ENCODE peak calls at places on chromosome 21, in ten cellular contexts. N is iris pigment epithelial cell; C is neural crest cell; V is AG04449; I is Calu3; O is suprapubic skin; U is effector memory CD8-positive, alpha-beta T cell; J is activated CD4-positive, alpha-beta T cell treated with anti-CD3 and anti-CD28 coated beads for 4 hours; D is NCI-H1048; Q is left colon. S is an unnamed sample.
A peak's percentile ranks its signal among the peaks of the same experiment; 100 is the strongest.

GRCh38 chr21:38428211-38428610 is 70.1 kb downstream of the ERG start:
- DNase-seq in O (no peak), V (no peak), U (no peak), N (no peak), J (no peak), D (no peak), I (no peak), C (no peak), Q (no peak), S (no peak)

GRCh38 chr21:9760398-9761074 is 760.8 kb upstream of the TPTE start:
- DNase-seq in U (no peak), Q (no peak), N (no peak), O (no peak), I (no peak), D (no peak), V (no peak), C (no peak), J (no peak), S (no peak)

GRCh38 chr21:28402616-28402989 is 590.1 kb downstream of the LTN1 start:
- DNase-seq in D (no peak), U (no peak), I (no peak), Q (no peak), C (no peak), N (no peak), O (no peak), J (no peak), V (no peak), S (no peak)

GRCh38 chr21:28111151-28111619 is 881.5 kb downstream of the LTN1 start:
- DNase-seq in V (peak; percentile 41), J (no peak), Q (peak; percentile 41), U (no peak), N (peak; percentile 84), D (no peak), I (no peak), O (peak; percentile 59), C (no peak), S (no peak)

GRCh38 chr21:16571594-16571993 is 841.8 kb downstream of the USP25 start:
- DNase-seq in U (no peak), N (peak; percentile 84), O (no peak), V (no peak), C (no peak), I (no peak), D (no peak), J (no peak), Q (no peak), S (no peak)

GRCh38 chr21:44378646-44379581 is 25.5 kb downstream of the TRPM2 start:
- DNase-seq in J (no peak), D (no peak), O (no peak), N (no peak), C (no peak), Q (no peak), V (no peak), I (no peak), U (no peak), S (peak; percentile 59)

GRCh38 chr21:37210017-37210593 is 57.0 kb downstream of the VPS26C start:
- DNase-seq in C (no peak), N (no peak), I (no peak), V (no peak), Q (no peak), O (no peak), D (no peak), U (no peak), J (no peak), S (no peak)

GRCh38 chr21:35045539-35046222 is 3.4 kb downstream of the RUNX1 start:
- DNase-seq in D (no peak), N (no peak), Q (no peak), I (no peak), O (no peak), C (no peak), V (no peak), U (peak; percentile 58), J (peak; percentile 38), S (no peak)

GRCh38 chr21:44911384-44912157 is 9.1 kb downstream of the ITGB2 start:
- DNase-seq in C (no peak), O (no peak), N (no peak), D (no peak), J (peak; percentile 55), I (peak; percentile 84), U (peak; percentile 59), V (no peak), Q (peak; percentile 80), S (peak; percentile 88)

GRCh38 chr21:28521932-28522826 is 470.5 kb downstream of the LTN1 start:
- DNase-seq in I (peak; percentile 17), J (no peak), O (no peak), U (no peak), N (peak; percentile 60), V (no peak), C (no peak), Q (no peak), D (no peak), S (no peak)

GRCh38 chr21:41834926-41835663 is 44.0 kb downstream of the PRDM15 start:
- DNase-seq in Q (no peak), I (no peak), C (no peak), N (no peak), O (no peak), J (no peak), U (no peak), D (no peak), V (no peak), S (peak; percentile 36)

GRCh38 chr21:46097826-46098286 is at the start of gene COL6A2:
- DNase-seq in J (peak; percentile 49), U (peak; percentile 29), N (peak; percentile 65), Q (peak; percentile 40), C (peak; percentile 55), V (no peak), D (no peak), O (no peak), I (peak; percentile 32), S (peak; percentile 72)

GRCh38 chr21:33998402-33998801 is 75.0 kb upstream of the MRPS6 start:
- DNase-seq in O (no peak), D (no peak), C (no peak), J (no peak), U (no peak), N (peak; percentile 16), V (no peak), I (no peak), Q (no peak), S (no peak)

GRCh38 chr21:20013851-20014250 is 984.4 kb upstream of the NCAM2 start:
- DNase-seq in Q (no peak), V (no peak), C (no peak), N (no peak), J (no peak), I (no peak), U (no peak), D (no peak), O (no peak), S (no peak)

GRCh38 chr21:45262616-45263015 is 25.1 kb downstream of the POFUT2 start:
- DNase-seq in V (no peak), U (no peak), J (no peak), Q (peak; percentile 63), D (peak; percentile 7), C (no peak), N (no peak), I (no peak), O (peak; percentile 60), S (peak; percentile 73)

GRCh38 chr21:45504516-45505415 is 37.5 kb downstream of the SLC19A1 start:
- DNase-seq in U (no peak), D (no peak), N (no peak), Q (no peak), C (no peak), J (no peak), V (no peak), I (no peak), O (peak; percentile 52), S (peak; percentile 56)

GRCh38 chr21:29148535-29148934 is 18.1 kb downstream of the MAP3K7CL start:
- DNase-seq in I (no peak), D (no peak), N (peak; percentile 55), U (no peak), V (peak; percentile 53), J (no peak), Q (no peak), C (no peak), O (no peak), S (no peak)

GRCh38 chr21:32192291-32192690 is 86.6 kb downstream of the MIS18A start:
- DNase-seq in J (no peak), V (no peak), D (no peak), U (no peak), C (no peak), I (no peak), Q (no peak), O (no peak), N (no peak), S (no peak)

GRCh38 chr21:38954450-38955059 is 148.8 kb downstream of the ETS2 start:
- DNase-seq in J (no peak), O (no peak), C (no peak), D (no peak), Q (peak; percentile 62), N (no peak), U (no peak), I (no peak), V (no peak), S (no peak)

GRCh38 chr21:42160111-42160949 is 58.6 kb upstream of the ABCG1 start:
- DNase-seq in C (no peak), D (no peak), U (no peak), I (no peak), N (no peak), Q (no peak), O (peak; percentile 50), V (no peak), J (no peak), S (peak; percentile 52)